ENCODE peak calls at places on chromosomes 6 and 20, in six cellular contexts. One of them, this sample, is unnamed.

GRCh38 chr20:46324379-46324778 is 16.1 kb upstream of the CDH22 start:
- DNase-seq in M059J: peak
- DNase-seq in H9: no peak
- DNase-seq in stomach: no peak
- DNase-seq in stimulated activated naive CD4-positive, alpha-beta T cell: no peak
- DNase-seq in RWPE1: no peak
- DNase-seq in this sample: no peak

GRCh38 chr20:43842126-43843020 is 72.3 kb upstream of the TOX2 start:
- DNase-seq in M059J: peak
- DNase-seq in H9: no peak
- DNase-seq in stomach: no peak
- DNase-seq in stimulated activated naive CD4-positive, alpha-beta T cell: no peak
- DNase-seq in RWPE1: no peak
- DNase-seq in this sample: no peak

GRCh38 chr6:129853996-129854711 is 7.0 kb downstream of the TMEM244 start:
- DNase-seq in M059J: peak
- DNase-seq in H9: no peak
- DNase-seq in stomach: no peak
- DNase-seq in stimulated activated naive CD4-positive, alpha-beta T cell: no peak
- DNase-seq in RWPE1: peak
- DNase-seq in this sample: no peak

GRCh38 chr6:99467509-99468106 is 42.5 kb upstream of the PNISR start:
- DNase-seq in M059J: peak
- DNase-seq in H9: no peak
- DNase-seq in stomach: no peak
- DNase-seq in stimulated activated naive CD4-positive, alpha-beta T cell: peak
- DNase-seq in RWPE1: peak
- DNase-seq in this sample: peak

GRCh38 chr20:37071481-37071911 is 24.3 kb downstream of the RBL1 start:
- DNase-seq in M059J: peak
- DNase-seq in H9: no peak
- DNase-seq in stomach: no peak
- DNase-seq in stimulated activated naive CD4-positive, alpha-beta T cell: peak
- DNase-seq in RWPE1: peak
- DNase-seq in this sample: no peak

GRCh38 chr6:38185244-38185643 is 365.7 kb downstream of the ZFAND3 start:
- DNase-seq in M059J: no peak
- DNase-seq in H9: no peak
- DNase-seq in stomach: no peak
- DNase-seq in stimulated activated naive CD4-positive, alpha-beta T cell: no peak
- DNase-seq in RWPE1: no peak
- DNase-seq in this sample: no peak

GRCh38 chr6:83536034-83536646 is 23.8 kb downstream of the PRSS35 start:
- DNase-seq in M059J: peak
- DNase-seq in H9: peak
- DNase-seq in stomach: peak
- DNase-seq in stimulated activated naive CD4-positive, alpha-beta T cell: no peak
- DNase-seq in RWPE1: no peak
- DNase-seq in this sample: no peak

GRCh38 chr6:34982424-34982852 is 93.4 kb downstream of the ANKS1A start:
- DNase-seq in M059J: peak
- DNase-seq in H9: no peak
- DNase-seq in stomach: no peak
- DNase-seq in stimulated activated naive CD4-positive, alpha-beta T cell: no peak
- DNase-seq in RWPE1: no peak
- DNase-seq in this sample: no peak

GRCh38 chr20:64148581-64148980 is 15.7 kb upstream of the MYT1 start:
- DNase-seq in M059J: no peak
- DNase-seq in H9: no peak
- DNase-seq in stomach: no peak
- DNase-seq in stimulated activated naive CD4-positive, alpha-beta T cell: no peak
- DNase-seq in RWPE1: no peak
- DNase-seq in this sample: no peak

GRCh38 chr6:36699290-36699689 is 1.7 kb downstream of the RAB44 start:
- DNase-seq in M059J: no peak
- DNase-seq in H9: no peak
- DNase-seq in stomach: no peak
- DNase-seq in stimulated activated naive CD4-positive, alpha-beta T cell: no peak
- DNase-seq in RWPE1: no peak
- DNase-seq in this sample: no peak

GRCh38 chr6:9862603-9863167 is 552.2 kb downstream of the TFAP2A start:
- DNase-seq in M059J: no peak
- DNase-seq in H9: no peak
- DNase-seq in stomach: no peak
- DNase-seq in stimulated activated naive CD4-positive, alpha-beta T cell: no peak
- DNase-seq in RWPE1: no peak
- DNase-seq in this sample: no peak

GRCh38 chr20:3679749-3680700 is 1.8 kb downstream of the ADAM33 start:
- DNase-seq in M059J: peak
- DNase-seq in H9: no peak
- DNase-seq in stomach: peak
- DNase-seq in stimulated activated naive CD4-positive, alpha-beta T cell: no peak
- DNase-seq in RWPE1: no peak
- DNase-seq in this sample: no peak

GRCh38 chr20:23404196-23404595 is 17.1 kb downstream of the NAPB start:
- DNase-seq in M059J: peak
- DNase-seq in H9: no peak
- DNase-seq in stomach: no peak
- DNase-seq in stimulated activated naive CD4-positive, alpha-beta T cell: no peak
- DNase-seq in RWPE1: peak
- DNase-seq in this sample: no peak

GRCh38 chr6:20916081-20916480 is 381.8 kb downstream of the CDKAL1 start:
- DNase-seq in M059J: peak
- DNase-seq in H9: no peak
- DNase-seq in stomach: no peak
- DNase-seq in stimulated activated naive CD4-positive, alpha-beta T cell: no peak
- DNase-seq in RWPE1: no peak
- DNase-seq in this sample: no peak

GRCh38 chr6:134295953-134296553 is 21.9 kb downstream of the SGK1 start:
- DNase-seq in M059J: peak
- DNase-seq in H9: no peak
- DNase-seq in stomach: no peak
- DNase-seq in stimulated activated naive CD4-positive, alpha-beta T cell: no peak
- DNase-seq in RWPE1: peak
- DNase-seq in this sample: no peak

GRCh38 chr6:12605888-12606345 is 110.7 kb upstream of the PHACTR1 start:
- DNase-seq in M059J: peak
- DNase-seq in H9: peak
- DNase-seq in stomach: peak
- DNase-seq in stimulated activated naive CD4-positive, alpha-beta T cell: peak
- DNase-seq in RWPE1: peak
- DNase-seq in this sample: peak

GRCh38 chr6:144296973-144297372 is 11.8 kb downstream of the UTRN start:
- DNase-seq in M059J: peak
- DNase-seq in H9: no peak
- DNase-seq in stomach: peak
- DNase-seq in stimulated activated naive CD4-positive, alpha-beta T cell: no peak
- DNase-seq in RWPE1: no peak
- DNase-seq in this sample: no peak

GRCh38 chr20:45303586-45304463 is 2.8 kb upstream of the RBPJL start:
- DNase-seq in M059J: no peak
- DNase-seq in H9: no peak
- DNase-seq in stomach: no peak
- DNase-seq in stimulated activated naive CD4-positive, alpha-beta T cell: no peak
- DNase-seq in RWPE1: no peak
- DNase-seq in this sample: no peak

GRCh38 chr20:36147707-36148106 is 6.8 kb upstream of the EPB41L1 start:
- DNase-seq in M059J: no peak
- DNase-seq in H9: no peak
- DNase-seq in stomach: no peak
- DNase-seq in stimulated activated naive CD4-positive, alpha-beta T cell: no peak
- DNase-seq in RWPE1: no peak
- DNase-seq in this sample: no peak

GRCh38 chr20:52899221-52899620 is 72.9 kb upstream of the TSHZ2 start:
- DNase-seq in M059J: no peak
- DNase-seq in H9: no peak
- DNase-seq in stomach: no peak
- DNase-seq in stimulated activated naive CD4-positive, alpha-beta T cell: no peak
- DNase-seq in RWPE1: no peak
- DNase-seq in this sample: no peak

GRCh38 chr6:43009124-43009523 is 4.6 kb downstream of the MEA1 start:
- DNase-seq in M059J: peak
- DNase-seq in H9: no peak
- DNase-seq in stomach: peak
- DNase-seq in stimulated activated naive CD4-positive, alpha-beta T cell: peak
- DNase-seq in RWPE1: no peak
- DNase-seq in this sample: peak

GRCh38 chr6:51129043-51129442 is 310.4 kb downstream of the TFAP2B start:
- DNase-seq in M059J: no peak
- DNase-seq in H9: no peak
- DNase-seq in stomach: no peak
- DNase-seq in stimulated activated naive CD4-positive, alpha-beta T cell: no peak
- DNase-seq in RWPE1: no peak
- DNase-seq in this sample: no peak

GRCh38 chr6:125913864-125914351 is 42.7 kb upstream of the HINT3 start:
- DNase-seq in M059J: peak
- DNase-seq in H9: no peak
- DNase-seq in stomach: no peak
- DNase-seq in stimulated activated naive CD4-positive, alpha-beta T cell: no peak
- DNase-seq in RWPE1: peak
- DNase-seq in this sample: no peak

GRCh38 chr20:16147221-16147620 is 426.0 kb downstream of the KIF16B start:
- DNase-seq in M059J: no peak
- DNase-seq in H9: no peak
- DNase-seq in stomach: no peak
- DNase-seq in stimulated activated naive CD4-positive, alpha-beta T cell: no peak
- DNase-seq in RWPE1: no peak
- DNase-seq in this sample: no peak

GRCh38 chr6:34201455-34202098 is 35.1 kb upstream of the HMGA1 start:
- DNase-seq in M059J: peak
- DNase-seq in H9: no peak
- DNase-seq in stomach: no peak
- DNase-seq in stimulated activated naive CD4-positive, alpha-beta T cell: no peak
- DNase-seq in RWPE1: no peak
- DNase-seq in this sample: no peak

GRCh38 chr6:114342826-114343781 is at the start of gene HS3ST5:
- DNase-seq in M059J: peak
- DNase-seq in H9: peak
- DNase-seq in stomach: no peak
- DNase-seq in stimulated activated naive CD4-positive, alpha-beta T cell: no peak
- DNase-seq in RWPE1: peak
- DNase-seq in this sample: no peak

GRCh38 chr6:42989923-42990322 is 5.6 kb downstream of the PPP2R5D start:
- DNase-seq in M059J: no peak
- DNase-seq in H9: no peak
- DNase-seq in stomach: no peak
- DNase-seq in stimulated activated naive CD4-positive, alpha-beta T cell: no peak
- DNase-seq in RWPE1: no peak
- DNase-seq in this sample: no peak

GRCh38 chr6:3414704-3415453 is 42.0 kb downstream of the SLC22A23 start:
- DNase-seq in M059J: peak
- DNase-seq in H9: peak
- DNase-seq in stomach: no peak
- DNase-seq in stimulated activated naive CD4-positive, alpha-beta T cell: peak
- DNase-seq in RWPE1: peak
- DNase-seq in this sample: no peak

GRCh38 chr6:61867635-61868034 is 418.4 kb downstream of the KHDRBS2 start:
- DNase-seq in M059J: no peak
- DNase-seq in H9: no peak
- DNase-seq in stomach: no peak
- DNase-seq in stimulated activated naive CD4-positive, alpha-beta T cell: no peak
- DNase-seq in RWPE1: no peak
- DNase-seq in this sample: no peak

GRCh38 chr6:157456524-157456829 is 75.5 kb downstream of the ZDHHC14 start:
- DNase-seq in M059J: no peak
- DNase-seq in H9: no peak
- DNase-seq in stomach: no peak
- DNase-seq in stimulated activated naive CD4-positive, alpha-beta T cell: peak
- DNase-seq in RWPE1: no peak
- DNase-seq in this sample: no peak

GRCh38 chr6:18388942-18389341 is 1.8 kb downstream of the RNF144B start:
- DNase-seq in M059J: peak
- DNase-seq in H9: no peak
- DNase-seq in stomach: no peak
- DNase-seq in stimulated activated naive CD4-positive, alpha-beta T cell: no peak
- DNase-seq in RWPE1: peak
- DNase-seq in this sample: no peak

GRCh38 chr20:34522969-34523871 is 7.0 kb downstream of the DYNLRB1 start:
- DNase-seq in M059J: peak
- DNase-seq in H9: peak
- DNase-seq in stomach: peak
- DNase-seq in stimulated activated naive CD4-positive, alpha-beta T cell: peak
- DNase-seq in RWPE1: peak
- DNase-seq in this sample: no peak

GRCh38 chr6:132063738-132064137 is 112.6 kb upstream of the CCN2 start:
- DNase-seq in M059J: peak
- DNase-seq in H9: no peak
- DNase-seq in stomach: no peak
- DNase-seq in stimulated activated naive CD4-positive, alpha-beta T cell: no peak
- DNase-seq in RWPE1: peak
- DNase-seq in this sample: no peak

GRCh38 chr20:53866787-53867740 is 203.3 kb downstream of the BCAS1 start:
- DNase-seq in M059J: peak
- DNase-seq in H9: no peak
- DNase-seq in stomach: no peak
- DNase-seq in stimulated activated naive CD4-positive, alpha-beta T cell: peak
- DNase-seq in RWPE1: no peak
- DNase-seq in this sample: no peak

GRCh38 chr6:129105793-129106192 is 222.9 kb downstream of the LAMA2 start:
- DNase-seq in M059J: peak
- DNase-seq in H9: no peak
- DNase-seq in stomach: no peak
- DNase-seq in stimulated activated naive CD4-positive, alpha-beta T cell: no peak
- DNase-seq in RWPE1: no peak
- DNase-seq in this sample: no peak

GRCh38 chr6:167056370-167056769 is 57.2 kb downstream of the CEP43 start:
- DNase-seq in M059J: peak
- DNase-seq in H9: no peak
- DNase-seq in stomach: no peak
- DNase-seq in stimulated activated naive CD4-positive, alpha-beta T cell: peak
- DNase-seq in RWPE1: no peak
- DNase-seq in this sample: no peak

This sample was measured in NCI-H2107.